ENCODE peak calls at places on chromosomes 6 and 20, in five cellular contexts. R, M, V, Z and T are unnamed samples.

GRCh38 chr6:146851837-146852236 is 253.1 kb downstream of the ADGB start:
- DNase-seq in Z (no peak), M (no peak), V (no peak), R (no peak), T (peak)

GRCh38 chr6:98871057-98871456 is 36.7 kb downstream of the POU3F2 start:
- DNase-seq in R (no peak), Z (no peak), V (no peak), M (no peak), T (peak)

GRCh38 chr20:19838495-19838894 is 80.4 kb downstream of the RIN2 start:
- DNase-seq in Z (no peak), V (no peak), R (no peak), M (no peak), T (no peak)

GRCh38 chr6:116840091-116840490 is 11.2 kb upstream of the GPRC6A start:
- DNase-seq in M (no peak), R (no peak), Z (no peak), V (no peak), T (peak)

GRCh38 chr6:38933426-38933825 is 115.2 kb upstream of the GLP1R start:
- DNase-seq in Z (no peak), V (no peak), R (no peak), M (peak), T (peak)

GRCh38 chr6:12608016-12608860 is 108.3 kb upstream of the PHACTR1 start:
- DNase-seq in V (peak), R (no peak), Z (no peak), M (no peak), T (peak)

GRCh38 chr20:24695529-24696225 is 226.2 kb downstream of the SYNDIG1 start:
- DNase-seq in V (no peak), Z (no peak), M (no peak), R (no peak), T (no peak)

GRCh38 chr20:57258055-57258454 is 8.4 kb downstream of the BMP7 start:
- DNase-seq in Z (peak), M (no peak), V (peak), R (no peak), T (no peak)

GRCh38 chr6:32050562-32050961 is 12.3 kb downstream of the CYP21A2 start:
- DNase-seq in R (no peak), V (no peak), M (no peak), Z (no peak), T (no peak)

GRCh38 chr6:10144772-10145171 is 270.1 kb downstream of the TFAP2A start:
- DNase-seq in Z (no peak), V (no peak), M (no peak), R (no peak), T (no peak)

GRCh38 chr6:147170269-147170668 is 33.9 kb upstream of the STXBP5 start:
- DNase-seq in Z (no peak), V (no peak), M (no peak), R (no peak), T (peak)

GRCh38 chr6:36755435-36756348 is 58.1 kb downstream of the RAB44 start:
- DNase-seq in R (no peak), M (no peak), V (peak), Z (no peak), T (peak)

GRCh38 chr6:320351-321157 is 28.3 kb downstream of the DUSP22 start:
- DNase-seq in R (no peak), Z (no peak), M (no peak), V (no peak), T (no peak)

GRCh38 chr6:13814176-13814937 is at the start of gene MCUR1:
- DNase-seq in Z (peak), R (peak), M (peak), V (peak), T (peak)

GRCh38 chr6:52550014-52550575 is 26.8 kb downstream of the TRAM2 start:
- DNase-seq in M (no peak), Z (no peak), V (no peak), R (no peak), T (no peak)

GRCh38 chr6:113010590-113010989 is 663.5 kb downstream of the RFPL4B start:
- DNase-seq in M (no peak), V (no peak), R (no peak), Z (no peak), T (no peak)

GRCh38 chr20:34575271-34575670 is 16.8 kb downstream of the MAP1LC3A start:
- DNase-seq in M (no peak), R (no peak), Z (no peak), V (no peak), T (no peak)

GRCh38 chr6:11975353-11975977 is 36.6 kb upstream of the HIVEP1 start:
- DNase-seq in R (no peak), V (no peak), Z (no peak), M (no peak), T (no peak)

GRCh38 chr6:100382767-100383195 is 81.9 kb downstream of the SIM1 start:
- DNase-seq in V (no peak), Z (no peak), R (no peak), M (no peak), T (no peak)

GRCh38 chr20:20037960-20038359 is 14.3 kb downstream of the CRNKL1 start:
- DNase-seq in R (no peak), V (no peak), Z (no peak), M (no peak), T (no peak)

GRCh38 chr20:10604865-10605440 is 68.8 kb downstream of the JAG1 start:
- DNase-seq in M (no peak), V (no peak), R (no peak), Z (no peak), T (no peak)

GRCh38 chr6:7243188-7243942 is 69.6 kb downstream of the SSR1 start:
- DNase-seq in V (peak), R (peak), Z (peak), M (peak), T (peak)

GRCh38 chr6:43954311-43955131 is 172.7 kb downstream of the MRPL14 start:
- DNase-seq in M (no peak), R (no peak), Z (no peak), V (no peak), T (peak)

GRCh38 chr20:61249626-61250025 is 2.4 kb upstream of the CDH4 start:
- DNase-seq in R (no peak), Z (no peak), M (no peak), V (no peak), T (no peak)

GRCh38 chr6:52538252-52538905 is 38.5 kb downstream of the TRAM2 start:
- DNase-seq in Z (no peak), V (no peak), M (no peak), R (no peak), T (peak)

GRCh38 chr6:78808933-78809332 is 58.4 kb upstream of the IRAK1BP1 start:
- DNase-seq in R (no peak), Z (no peak), M (no peak), V (no peak), T (no peak)

GRCh38 chr6:39926668-39927067 is 7.6 kb downstream of the MOCS1 start:
- DNase-seq in V (no peak), Z (no peak), R (no peak), M (no peak), T (no peak)

GRCh38 chr6:291697-292505 is at the start of gene DUSP22:
- DNase-seq in R (peak), V (peak), Z (peak), M (no peak), T (peak)

GRCh38 chr6:53424300-53424699 is 75.5 kb upstream of the ELOVL5 start:
- DNase-seq in V (no peak), M (no peak), R (no peak), Z (no peak), T (no peak)

GRCh38 chr6:140485740-140486467 is 1111.5 kb upstream of the CITED2 start:
- DNase-seq in Z (no peak), M (no peak), V (no peak), R (no peak), T (peak)

GRCh38 chr20:48689874-48690571 is 137.8 kb downstream of the PREX1 start:
- DNase-seq in V (no peak), M (no peak), Z (no peak), R (no peak), T (no peak)

GRCh38 chr6:52551483-52552277 is 25.2 kb downstream of the TRAM2 start:
- DNase-seq in Z (peak), V (no peak), M (peak), R (no peak), T (peak)

GRCh38 chr20:23692725-23693124 is 3.9 kb upstream of the CST4 start:
- DNase-seq in V (no peak), Z (no peak), M (no peak), R (no peak), T (no peak)

GRCh38 chr20:22333885-22334545 is 250.4 kb downstream of the FOXA2 start:
- DNase-seq in V (peak), Z (peak), R (peak), M (peak), T (peak)

GRCh38 chr6:52124126-52125121 is 37.0 kb upstream of the PKHD1 start:
- DNase-seq in V (no peak), M (no peak), R (no peak), Z (no peak), T (no peak)